ENCODE peak calls at places on chromosomes 11 and 22, in nine cellular contexts. V is GM23338, J is neural progenitor cell, G is MM.1S, X is PC-9, O is IMR-90, W is H9, Z is HCT116, Y is hepatocyte. K is an unnamed sample. For H4K20me1, the result is how much of the 10 kb centered on the place peaks cover.

GRCh38 chr22:39568278-39568981 is 2.1 kb upstream of the CACNA1I start:
- DNase-seq in Z (no peak), G (no peak), O (no peak), X (no peak), J (no peak), W (no peak), Y (no peak), V (no peak), K (no peak)

GRCh38 chr11:95937358-95937757 is 13.5 kb upstream of the MTMR2 start:
- DNase-seq in V (no peak), J (no peak), O (no peak), W (no peak), Y (peak), G (no peak), X (no peak), Z (no peak), K (peak)

GRCh38 chr22:25403284-25403606 is 161.2 kb upstream of the GRK3 start:
- DNase-seq in V (no peak), O (peak), X (no peak), W (no peak), Y (no peak), G (no peak), J (no peak), Z (no peak), K (no peak)

GRCh38 chr11:65962136-65962564 is 616 bp downstream of the SART1 start:
- DNase-seq in G (no peak), Y (no peak), X (no peak), Z (no peak), J (no peak), O (no peak), W (no peak), V (no peak), K (no peak)

GRCh38 chr11:122754553-122755322 is 83.6 kb upstream of the CRTAM start:
- DNase-seq in Y (no peak), Z (peak), J (peak), W (peak), V (peak), G (peak), O (no peak), X (no peak), K (peak)

GRCh38 chr11:130431337-130431773 is 2.9 kb upstream of the ADAMTS8 start:
- DNase-seq in W (peak), O (peak), V (peak), Y (peak), J (peak), Z (peak), X (peak), G (peak), K (peak)

GRCh38 chr22:26169312-26170111 is at the start of gene SEZ6L:
- DNase-seq in V (peak), X (no peak), Y (peak), W (peak), J (peak), G (no peak), O (no peak), Z (no peak), K (peak)

GRCh38 chr22:23106906-23107367 is 34.9 kb downstream of the RSPH14 start:
- DNase-seq in V (no peak), G (no peak), Y (peak), O (no peak), J (no peak), X (no peak), Z (no peak), W (no peak), K (no peak)

GRCh38 chr11:46896719-46897406 is 21.5 kb downstream of the LRP4 start:
- DNase-seq in V (peak), J (peak), G (peak), X (no peak), O (peak), Y (peak), Z (peak), W (no peak), K (peak)

GRCh38 chr11:32386770-32387377 is 48.5 kb downstream of the WT1 start:
- DNase-seq in Y (peak), W (no peak), G (no peak), O (peak), Z (no peak), X (no peak), V (no peak), J (no peak), K (peak)

GRCh38 chr22:50224071-50224470 is 20.8 kb downstream of the TUBGCP6 start:
- DNase-seq in X (no peak), G (no peak), Y (no peak), W (no peak), V (no peak), J (no peak), Z (no peak), O (no peak), K (no peak)

GRCh38 chr11:128726464-128727139 is 32.7 kb downstream of the FLI1 start:
- DNase-seq in W (no peak), O (no peak), G (peak), V (no peak), J (no peak), Z (no peak), X (no peak), Y (no peak), K (peak)

GRCh38 chr22:48574776-48575566 is 1252.7 kb downstream of the BRD1 start:
- DNase-seq in Z (no peak), Y (peak), J (peak), X (no peak), W (peak), O (no peak), V (peak), G (peak), K (peak)

GRCh38 chr22:24178021-24178431 is 3.3 kb upstream of the SUSD2 start:
- DNase-seq in X (no peak), Z (no peak), O (no peak), G (no peak), J (no peak), W (no peak), Y (no peak), V (no peak), K (no peak)

GRCh38 chr22:33883561-33883960 is 36.7 kb downstream of the LARGE1 start:
- DNase-seq in X (peak), Y (no peak), G (no peak), V (no peak), O (no peak), Z (no peak), W (no peak), J (no peak), K (no peak)

DNA sequence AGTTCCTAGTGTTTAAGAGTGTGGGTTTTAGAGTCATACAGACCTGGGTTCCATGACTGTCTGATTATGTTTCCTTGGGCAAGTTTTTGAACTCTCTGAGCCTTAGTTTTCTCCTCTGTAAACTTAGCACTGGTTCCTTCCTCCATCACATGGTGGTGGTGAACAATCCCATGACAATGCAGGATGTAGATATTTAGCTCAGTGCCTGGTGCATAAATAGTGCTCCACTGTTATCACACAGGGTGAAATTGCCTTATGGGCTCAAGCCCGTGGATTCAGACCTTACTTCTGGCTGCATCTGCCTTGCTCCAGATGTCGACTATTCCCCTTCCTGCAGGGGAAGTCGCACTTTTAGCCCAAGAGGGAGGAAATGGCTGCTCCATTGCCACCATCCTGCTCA is 62.7 kb downstream of the LDLRAD3 start:
- DNase-seq in Z (no peak), G (no peak), W (no peak), V (no peak), O (peak), X (no peak), Y (no peak), J (no peak), K (no peak)
- H4K20me1 ChIP-seq in Z (under half), G (under half), W (under half), V (under half), O (under half), X (under half), Y (under half), J (under half), K (under half)

DNA sequence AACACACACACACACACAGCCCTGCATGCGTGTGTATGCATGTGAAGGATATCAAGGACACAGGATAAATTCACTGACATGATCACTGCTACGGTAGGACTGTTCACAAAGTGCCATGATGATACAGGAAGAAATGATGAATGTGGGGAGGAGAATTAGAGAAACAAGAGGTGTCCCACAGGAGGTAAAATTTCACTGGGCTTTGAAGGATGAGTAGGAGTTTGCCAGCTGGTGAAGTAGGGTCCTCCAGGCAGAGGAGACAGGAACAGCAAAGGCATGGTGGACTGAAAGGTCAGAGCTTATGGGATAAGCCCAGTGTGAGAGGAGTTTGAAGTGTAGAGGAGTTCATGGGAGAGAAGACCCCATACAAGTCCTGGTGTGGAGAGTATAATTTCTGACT is 18.6 kb downstream of the NECTIN1 start:
- DNase-seq in X (no peak), J (no peak), O (no peak), Y (no peak), V (no peak), G (no peak), W (no peak), Z (no peak), K (no peak)
- H4K20me1 ChIP-seq in X (under half), J (half or more), O (under half), Y (under half), V (half or more), G (under half), W (under half), Z (under half), K (under half)

DNA sequence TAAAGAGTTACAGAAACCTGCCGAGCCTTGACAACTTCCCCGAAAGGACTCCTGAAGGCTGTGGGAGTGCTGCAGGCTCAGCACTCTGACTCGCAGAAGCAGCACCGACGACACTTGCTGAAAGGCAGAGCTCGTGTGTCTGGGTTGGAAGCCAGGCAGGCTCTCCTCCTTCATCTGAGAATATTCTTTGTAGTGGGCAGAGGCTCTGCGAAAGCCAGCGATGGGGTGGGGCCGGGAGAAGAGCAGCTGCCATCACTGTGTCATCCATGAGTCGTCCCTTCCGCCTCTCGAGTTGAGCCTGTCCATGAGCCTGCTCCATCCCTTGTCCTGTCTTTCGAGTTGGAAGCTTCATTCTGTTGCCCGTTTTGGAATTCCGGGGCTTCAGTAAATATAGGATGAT is 11.9 kb downstream of the GLB1L2 start:
- DNase-seq in V (no peak), O (no peak), W (no peak), G (no peak), Z (no peak), Y (no peak), J (no peak), X (no peak), K (no peak)
- H4K20me1 ChIP-seq in V (under half), O (under half), W (under half), G (under half), Z (under half), Y (under half), J (under half), X (under half), K (under half)

GRCh38 chr22:37230673-37231405 is 13.2 kb downstream of the RAC2 start:
- DNase-seq in Y (no peak), X (no peak), V (no peak), G (peak), W (no peak), O (no peak), Z (no peak), J (no peak), K (no peak)
- H4K20me1 ChIP-seq in Y (under half), X (under half), V (under half), G (under half), W (under half), O (under half), Z (under half), J (under half), K (under half)

GRCh38 chr11:34064291-34064690 is 12.8 kb downstream of the CAPRIN1 start:
- DNase-seq in Z (no peak), O (no peak), V (no peak), W (no peak), X (no peak), J (no peak), Y (no peak), G (no peak), K (no peak)
- H4K20me1 ChIP-seq in Z (under half), O (half or more), V (half or more), W (under half), X (half or more), J (half or more), Y (half or more), G (half or more), K (under half)

K was measured in GM23248.